ENCODE peak calls at places on chromosome 1, in ten cellular contexts. J is effector memory CD4-positive, alpha-beta T cell; G is sciatic nerve; F is CD14-positive monocyte; M is fibroblast of mammary gland; L is HTR-8/SVneo; X is AG04450; W is GM19239; H is NCI-H524; A is stimulated activated CD4-positive, alpha-beta T cell treated with anti-CD3 and anti-CD28 coated beads, Interleukin-15, amount 100 ng/mL, for 24 hours. R is an unnamed sample.
A peak's percentile ranks its signal among the peaks of the same experiment; 100 is the strongest.

GRCh38 chr1:78843111-78843908 is 163.2 kb downstream of the ADGRL4 start:
- DNase-seq in W (no peak), M (peak; percentile 24), J (no peak), G (no peak), F (no peak), A (no peak), L (no peak), X (peak; percentile 36), H (no peak), R (no peak)

GRCh38 chr1:14522331-14523241 is 75.9 kb upstream of the KAZN start:
- DNase-seq in G (no peak), A (no peak), H (peak; percentile 23), X (peak; percentile 27), F (no peak), M (peak; percentile 98), L (peak; percentile 48), W (no peak), J (no peak), R (no peak)

GRCh38 chr1:79259390-79260336 is 253.1 kb upstream of the ADGRL4 start:
- DNase-seq in X (peak; percentile 7), W (peak; percentile 7), J (no peak), F (no peak), G (no peak), A (no peak), H (peak; percentile 40), L (peak; percentile 21), M (peak; percentile 74), R (no peak)

GRCh38 chr1:2863149-2863963 is 61.9 kb upstream of the TTC34 start:
- DNase-seq in F (no peak), L (no peak), W (no peak), H (no peak), X (no peak), A (no peak), J (no peak), G (no peak), M (no peak), R (no peak)

GRCh38 chr1:161676958-161677689 is 14.2 kb downstream of the FCGR2B start:
- DNase-seq in L (no peak), A (no peak), J (no peak), G (no peak), M (no peak), F (no peak), H (no peak), X (no peak), W (no peak), R (no peak)

GRCh38 chr1:186214816-186215215 is 160.2 kb downstream of the TPR start:
- DNase-seq in W (no peak), G (no peak), J (no peak), H (no peak), X (no peak), M (no peak), A (no peak), L (no peak), F (no peak), R (no peak)

GRCh38 chr1:43936470-43937151 is 3.0 kb downstream of the ARTN start:
- DNase-seq in W (no peak), X (no peak), L (no peak), J (no peak), M (no peak), G (no peak), F (no peak), H (peak; percentile 32), A (peak; percentile 37), R (peak; percentile 18)

GRCh38 chr1:63322944-63323865 is 838 bp downstream of the FOXD3 start:
- DNase-seq in G (no peak), A (peak; percentile 59), W (no peak), H (peak; percentile 63), X (no peak), M (peak; percentile 14), J (peak; percentile 23), F (peak; percentile 64), L (peak; percentile 10), R (peak; percentile 29)

GRCh38 chr1:31335007-31335406 is 37.9 kb downstream of the FABP3 start:
- DNase-seq in F (no peak), X (peak; percentile 2), L (peak; percentile 37), J (no peak), H (peak; percentile 70), M (peak; percentile 64), W (peak; percentile 9), G (no peak), A (no peak), R (no peak)

GRCh38 chr1:85862456-85862855 is 154.2 kb upstream of the ZNHIT6 start:
- DNase-seq in H (no peak), A (no peak), F (no peak), L (no peak), M (peak; percentile 73), X (peak; percentile 11), J (no peak), G (no peak), W (no peak), R (no peak)

GRCh38 chr1:106646261-106646660 is 410.2 kb upstream of the PRMT6 start:
- DNase-seq in M (no peak), L (no peak), A (no peak), F (no peak), W (no peak), J (no peak), G (no peak), X (no peak), H (no peak), R (no peak)

GRCh38 chr1:201310251-201310985 is 27.1 kb downstream of the PKP1 start:
- DNase-seq in H (no peak), G (no peak), L (no peak), F (no peak), J (no peak), W (no peak), A (no peak), X (no peak), M (no peak), R (no peak)

GRCh38 chr1:94962745-94963265 is 35.9 kb upstream of the CNN3 start:
- DNase-seq in X (no peak), G (no peak), H (no peak), M (peak; percentile 46), J (no peak), A (peak; percentile 25), L (no peak), W (peak; percentile 38), F (no peak), R (peak; percentile 38)

GRCh38 chr1:245896258-245896657 is 610.8 kb downstream of the SMYD3 start:
- DNase-seq in F (no peak), A (no peak), G (no peak), W (no peak), L (no peak), X (no peak), M (no peak), H (no peak), J (no peak), R (no peak)

R was measured in DMS79.